ENCODE peak calls at places on chromosomes 2 and 18, in six cellular contexts. K, I, O, A, B and T are unnamed samples.
A peak's percentile ranks its signal among the peaks of the same experiment; 100 is the strongest.

GRCh38 chr2:58448065-58448507 is 207.0 kb upstream of the FANCL start:
- DNase-seq in K (no peak), I (peak; percentile 87), O (no peak), A (peak; percentile 56), B (no peak), T (no peak)

GRCh38 chr2:121197369-121198091 is 87.5 kb downstream of the TFCP2L1 start:
- DNase-seq in K (peak; percentile 95), I (no peak), O (peak; percentile 93), A (peak; percentile 94), B (peak; percentile 47), T (no peak)

GRCh38 chr2:17943444-17943843 is 65.0 kb downstream of the KCNS3 start:
- DNase-seq in K (no peak), I (no peak), O (no peak), A (no peak), B (no peak), T (no peak)

GRCh38 chr2:175630319-175631246 is 371.5 kb downstream of the LNPK start:
- DNase-seq in K (no peak), I (no peak), O (no peak), A (no peak), B (no peak), T (no peak)

GRCh38 chr2:54728669-54729120 is 5.2 kb downstream of the EML6 start:
- DNase-seq in K (no peak), I (no peak), O (no peak), A (no peak), B (no peak), T (no peak)

GRCh38 chr2:219309278-219309677 is at the start of gene PTPRN:
- DNase-seq in K (no peak), I (peak; percentile 29), O (no peak), A (no peak), B (no peak), T (no peak)

GRCh38 chr18:54742654-54743053 is 85.6 kb upstream of the RAB27B start:
- DNase-seq in K (peak; percentile 62), I (no peak), O (no peak), A (peak; percentile 23), B (peak; percentile 65), T (no peak)

GRCh38 chr2:151760139-151760650 is 25.9 kb upstream of the NEB start:
- DNase-seq in K (no peak), I (no peak), O (peak; percentile 92), A (no peak), B (no peak), T (no peak)

GRCh38 chr2:100658017-100658416 is 95.2 kb downstream of the PDCL3 start:
- DNase-seq in K (no peak), I (no peak), O (no peak), A (no peak), B (no peak), T (no peak)

GRCh38 chr2:40433739-40434138 is 18.2 kb downstream of the SLC8A1 start:
- DNase-seq in K (no peak), I (no peak), O (no peak), A (no peak), B (no peak), T (no peak)

GRCh38 chr2:173755798-173756197 is 209.4 kb downstream of the SP3 start:
- DNase-seq in K (no peak), I (no peak), O (no peak), A (no peak), B (no peak), T (no peak)

GRCh38 chr2:146623771-146624170 is 1221.1 kb upstream of the ACVR2A start:
- DNase-seq in K (no peak), I (no peak), O (no peak), A (no peak), B (no peak), T (no peak)

GRCh38 chr18:55206941-55207340 is 247.7 kb upstream of the CCDC68 start:
- DNase-seq in K (no peak), I (no peak), O (no peak), A (no peak), B (no peak), T (no peak)

DNA sequence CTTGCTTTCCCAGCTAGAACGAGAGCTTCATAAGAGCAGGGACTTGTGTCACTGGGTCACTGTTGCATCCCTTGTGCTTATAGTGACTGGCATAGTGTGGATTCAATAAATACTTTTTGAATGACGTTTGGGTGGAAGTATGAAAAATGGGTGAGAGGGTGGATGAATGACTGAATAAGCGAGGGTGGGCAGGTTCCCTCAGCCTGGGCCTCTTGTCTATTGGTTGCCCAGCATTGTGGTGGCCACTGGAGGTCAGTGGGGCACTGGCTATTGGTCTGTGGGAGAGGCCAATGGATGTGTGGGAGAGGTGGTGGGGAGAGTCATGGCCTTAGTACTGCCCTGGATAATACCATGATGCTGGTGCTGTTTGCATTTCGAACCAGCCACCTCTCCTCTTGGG is 93.8 kb upstream of the SKOR2 start:
- DNase-seq in K (no peak), I (no peak), O (no peak), A (no peak), B (no peak), T (no peak)
- TF ChIP-seq CTCF in K (no peak), I (no peak), O (no peak), A (no peak), B (no peak), T (no peak)

DNA sequence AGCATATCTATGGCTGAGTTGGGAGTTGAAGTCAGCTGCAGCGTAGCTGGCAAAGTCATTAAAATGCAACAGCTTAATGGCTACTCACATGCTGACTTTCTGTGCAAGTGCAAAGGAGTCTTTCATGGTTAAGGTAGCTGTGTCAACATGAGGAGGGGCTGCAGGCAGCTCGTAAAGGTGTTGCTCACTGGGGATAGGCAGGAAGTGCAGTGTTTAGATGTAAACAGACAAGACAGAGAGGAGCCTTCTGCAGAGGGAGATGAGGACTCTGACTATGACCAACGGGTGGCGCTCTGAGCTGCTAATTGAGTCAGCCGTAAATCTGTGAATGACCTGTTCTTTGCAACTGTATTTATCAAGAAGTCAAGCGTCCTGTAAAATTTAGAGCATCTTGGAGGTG is 22.3 kb upstream of the CAVIN2 start:
- DNase-seq in K (no peak), I (peak; percentile 66), O (no peak), A (no peak), B (no peak), T (no peak)
- TF ChIP-seq CTCF in K (no peak), I (peak; percentile 63), O (no peak), A (no peak), B (no peak), T (no peak)

DNA sequence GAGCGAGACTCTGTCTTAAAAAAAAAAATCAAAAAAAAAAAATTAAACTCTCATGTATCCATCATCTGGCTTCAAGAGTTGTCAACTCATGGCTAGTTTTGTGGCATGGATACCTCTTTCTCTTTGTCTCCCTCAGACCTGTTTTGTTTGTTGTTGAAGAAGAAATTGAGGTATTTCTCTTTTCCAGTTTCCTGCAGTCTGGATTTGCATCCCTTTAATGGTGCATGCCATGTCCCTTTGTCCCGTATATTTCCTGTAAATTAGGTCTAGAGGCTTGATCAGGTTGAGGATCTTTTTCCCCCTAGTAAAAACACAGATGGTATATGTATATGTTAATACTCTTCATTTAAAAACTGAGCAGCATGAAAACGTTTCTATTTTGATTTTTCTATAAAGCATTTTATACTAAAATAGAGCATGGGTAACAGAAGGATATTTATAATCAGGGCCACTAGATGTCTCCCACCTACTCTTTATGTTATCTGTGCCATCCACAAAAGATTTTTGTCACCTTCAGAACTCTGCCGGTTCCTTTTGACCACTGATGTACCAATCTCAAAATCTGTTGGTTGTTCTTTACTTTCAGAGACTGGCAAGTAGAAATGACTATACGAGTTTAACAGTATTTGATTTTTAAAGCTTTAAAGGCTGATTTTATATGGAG is 80.1 kb downstream of the GALNT1 start:
- DNase-seq in K (no peak), I (peak; percentile 17), O (no peak), A (no peak), B (no peak), T (no peak)
- TF ChIP-seq CTCF in K (no peak), I (peak; percentile 42), O (no peak), A (no peak), B (no peak), T (no peak)

DNA sequence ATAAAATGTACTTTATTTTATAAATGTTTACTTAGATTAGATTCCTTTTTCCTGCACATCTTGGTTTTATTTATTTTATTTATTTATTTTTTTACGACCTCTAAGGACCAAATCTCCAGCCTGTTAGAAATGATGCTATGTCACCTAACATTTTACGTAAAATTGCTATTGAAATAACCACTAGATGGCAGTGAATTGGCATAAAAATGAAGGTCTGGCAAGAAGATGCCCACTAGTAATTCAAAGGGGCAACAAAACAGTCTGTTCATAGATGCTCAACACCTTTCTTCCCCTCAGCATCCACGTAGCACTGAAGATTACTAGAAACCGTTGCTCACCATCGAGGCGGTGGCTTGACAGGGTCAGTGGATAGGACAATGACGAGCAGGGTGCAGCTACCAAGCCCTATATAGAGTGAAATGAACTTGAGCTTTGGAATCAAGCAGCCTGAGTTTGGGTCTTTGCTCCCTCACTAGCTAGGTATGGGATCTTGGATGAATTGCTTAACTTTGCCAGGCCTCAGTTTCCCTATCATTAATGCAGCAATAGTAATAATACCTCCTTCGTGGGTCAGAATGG is 128.7 kb upstream of the L3MBTL4 start:
- DNase-seq in K (no peak), I (peak; percentile 7), O (no peak), A (no peak), B (no peak), T (no peak)
- TF ChIP-seq CTCF in K (peak; percentile 18), I (peak; percentile 42), O (peak; percentile 66), A (peak; percentile 17), B (peak; percentile 33), T (peak; percentile 24)

GRCh38 chr2:61911510-61911909 is 6.0 kb downstream of the COMMD1 start:
- DNase-seq in K (no peak), I (no peak), O (no peak), A (no peak), B (no peak), T (no peak)

GRCh38 chr2:61905372-61906186 is at the start of gene COMMD1:
- DNase-seq in K (peak; percentile 80), I (peak; percentile 85), O (peak; percentile 90), A (peak; percentile 83), B (peak; percentile 54), T (peak; percentile 72)

GRCh38 chr2:61906187-61906470 is 655 bp downstream of the COMMD1 start:
- DNase-seq in K (no peak), I (no peak), O (no peak), A (no peak), B (no peak), T (no peak)

GRCh38 chr2:61910603-61911002 is 5.1 kb downstream of the COMMD1 start:
- DNase-seq in K (no peak), I (peak; percentile 22), O (no peak), A (no peak), B (no peak), T (no peak)
- TF ChIP-seq CTCF in K (no peak), I (peak; percentile 45), O (peak; percentile 15), A (no peak), B (no peak), T (no peak)

GRCh38 chr18:4134691-4135090 is 320.4 kb downstream of the DLGAP1 start:
- DNase-seq in K (no peak), I (peak; percentile 91), O (no peak), A (no peak), B (no peak), T (no peak)

GRCh38 chr18:4125939-4126250 is 329.2 kb downstream of the DLGAP1 start:
- DNase-seq in K (no peak), I (no peak), O (no peak), A (no peak), B (no peak), T (no peak)

GRCh38 chr18:4126939-4127338 is 328.2 kb downstream of the DLGAP1 start:
- DNase-seq in K (no peak), I (no peak), O (no peak), A (no peak), B (no peak), T (no peak)

GRCh38 chr18:4125246-4125938 is 329.7 kb downstream of the DLGAP1 start:
- DNase-seq in K (no peak), I (peak; percentile 87), O (peak; percentile 52), A (no peak), B (no peak), T (no peak)

GRCh38 chr18:4130734-4131719 is 324.1 kb downstream of the DLGAP1 start:
- DNase-seq in K (no peak), I (peak; percentile 60), O (no peak), A (no peak), B (no peak), T (no peak)
- TF ChIP-seq CTCF in K (no peak), I (peak; percentile 58), O (no peak), A (no peak), B (no peak), T (no peak)